ENCODE peak calls at places on chromosomes 1 and 21, in ten cellular contexts. K is lower lobe of right lung; N is colonic mucosa; F is H9; W is CD4-positive, alpha-beta T cell; I is HL-60; J is GM06990; V is keratinocyte; E is heart right ventricle; B is cardiac muscle cell. H is an unnamed sample. For H3K27me3, the result is how much of the 10 kb centered on the place peaks cover.

GRCh38 chr1:204979891-204980649 is 62.9 kb upstream of the CNTN2 start:
- DNase-seq in K (no peak), N (no peak), F (no peak), W (no peak), I (no peak), J (no peak), V (no peak), E (no peak), B (no peak), H (no peak)

GRCh38 chr1:86776108-86776507 is 71.7 kb downstream of the SH3GLB1 start:
- DNase-seq in K (no peak), N (no peak), F (no peak), W (no peak), I (no peak), J (no peak), V (no peak), E (no peak), B (peak), H (no peak)

GRCh38 chr1:8969937-8970336 is 24.3 kb downstream of the CA6 start:
- DNase-seq in K (no peak), N (no peak), F (no peak), W (peak), I (no peak), J (no peak), V (no peak), E (no peak), B (no peak), H (no peak)

GRCh38 chr1:205285391-205286101 is 36.0 kb downstream of the NUAK2 start:
- DNase-seq in K (no peak), N (no peak), F (no peak), W (peak), I (peak), J (peak), V (no peak), E (no peak), B (peak), H (no peak)

GRCh38 chr1:960371-961131 is at the start of gene KLHL17:
- DNase-seq in K (peak), N (peak), F (peak), W (peak), I (peak), J (peak), V (no peak), E (peak), B (peak), H (peak)

GRCh38 chr1:151898519-151898991 is 10.8 kb downstream of the THEM4 start:
- DNase-seq in K (no peak), N (peak), F (no peak), W (peak), I (no peak), J (no peak), V (no peak), E (peak), B (peak), H (no peak)

GRCh38 chr1:61659061-61659460 is 65.9 kb downstream of the TM2D1 start:
- DNase-seq in K (no peak), N (no peak), F (no peak), W (no peak), I (no peak), J (no peak), V (no peak), E (no peak), B (no peak), H (no peak)

GRCh38 chr1:56820755-56821461 is 1.7 kb upstream of the FYB2 start:
- DNase-seq in K (peak), N (peak), F (peak), W (peak), I (peak), J (peak), V (no peak), E (peak), B (peak), H (peak)

GRCh38 chr1:230796626-230797025 is 49.4 kb downstream of the CAPN9 start:
- DNase-seq in K (no peak), N (no peak), F (no peak), W (no peak), I (no peak), J (no peak), V (no peak), E (no peak), B (no peak), H (no peak)

GRCh38 chr1:83942914-83943313 is 56.0 kb downstream of the TTLL7 start:
- DNase-seq in K (no peak), N (no peak), F (no peak), W (no peak), I (no peak), J (no peak), V (peak), E (no peak), B (peak), H (no peak)

DNA sequence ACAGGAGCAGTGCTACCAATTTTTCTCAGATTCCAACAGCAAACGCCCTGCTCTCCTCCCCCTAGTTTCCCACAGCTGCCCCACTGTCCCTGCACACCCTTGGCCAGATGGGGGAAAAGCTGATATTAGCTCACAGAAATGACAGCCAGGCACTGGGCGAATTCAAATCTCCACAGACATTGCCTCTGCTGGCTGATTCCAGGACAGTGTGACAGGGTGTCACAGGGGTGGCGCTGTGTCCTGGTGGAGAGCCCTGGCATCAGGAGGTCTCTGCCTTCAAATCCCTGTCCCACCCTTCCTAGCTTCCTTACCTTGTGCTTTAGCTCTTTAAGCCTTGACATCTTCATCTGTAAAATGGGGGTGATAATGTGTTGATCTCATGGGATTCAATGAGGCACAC is 10.4 kb downstream of the OLIG1 start:
- DNase-seq in K (no peak), N (no peak), F (no peak), W (no peak), I (no peak), J (no peak), V (no peak), E (no peak), B (no peak), H (no peak)
- TF ChIP-seq CTCF in K (no peak), N (no peak), F (no peak), W (no peak), I (no peak), J (no peak), V (no peak), E (no peak), B (no peak), H (no peak)

GRCh38 chr1:85001742-85002141 is 4.8 kb upstream of the MCOLN2 start:
- DNase-seq in K (no peak), N (no peak), F (no peak), W (no peak), I (no peak), J (no peak), V (no peak), E (no peak), B (no peak), H (no peak)
- H3K27me3 ChIP-seq in K (under half), N (under half), F (under half), W (under half), I (under half), J (under half), V (under half), E (half or more), B (half or more), H (under half)

DNA sequence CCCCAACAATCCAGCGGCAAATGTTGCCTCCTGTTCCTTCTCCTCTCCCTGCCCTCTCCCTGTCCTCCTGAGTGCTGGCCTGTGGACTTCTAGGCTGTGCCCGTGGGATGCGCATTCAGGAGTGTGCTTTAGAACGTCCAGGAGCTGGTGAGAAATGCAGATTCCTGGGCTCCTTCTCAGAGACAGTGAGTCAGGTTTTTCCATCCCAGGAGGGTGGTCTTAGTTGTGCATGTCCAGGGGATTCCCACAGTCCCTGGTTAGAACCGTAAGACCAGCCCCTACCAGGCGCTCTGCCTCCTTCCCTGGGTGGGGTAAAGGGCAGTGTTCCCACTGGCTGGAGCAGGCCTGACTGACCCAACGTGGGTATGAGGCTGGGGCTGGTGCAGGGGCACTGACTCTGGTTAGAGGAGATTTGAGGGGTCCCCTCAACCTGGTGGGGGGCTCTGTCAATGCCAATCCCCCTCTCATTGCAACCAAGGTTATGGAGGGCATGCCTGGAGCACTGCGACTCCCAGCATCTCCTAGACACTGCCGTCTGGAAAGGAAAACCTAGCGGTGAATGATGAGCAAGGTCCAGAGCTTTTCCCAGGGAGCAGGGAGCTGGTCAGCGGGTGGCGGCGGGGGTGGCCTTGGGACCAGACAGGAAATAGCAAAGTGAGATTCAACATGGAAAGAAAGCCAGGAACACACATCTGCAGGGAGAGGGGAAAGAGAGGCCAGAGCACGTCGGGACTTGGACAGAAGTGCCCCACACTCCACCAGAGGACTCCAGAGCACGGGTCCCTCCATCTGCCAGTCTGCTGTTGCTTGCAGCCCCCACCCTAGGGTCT is 38.6 kb downstream of the HSPG2 start:
- DNase-seq in K (no peak), N (no peak), F (no peak), W (no peak), I (no peak), J (no peak), V (no peak), E (no peak), B (peak), H (no peak)
- TF ChIP-seq CTCF in K (no peak), N (no peak), F (no peak), W (no peak), I (no peak), J (no peak), V (no peak), E (no peak), B (no peak), H (no peak)

DNA sequence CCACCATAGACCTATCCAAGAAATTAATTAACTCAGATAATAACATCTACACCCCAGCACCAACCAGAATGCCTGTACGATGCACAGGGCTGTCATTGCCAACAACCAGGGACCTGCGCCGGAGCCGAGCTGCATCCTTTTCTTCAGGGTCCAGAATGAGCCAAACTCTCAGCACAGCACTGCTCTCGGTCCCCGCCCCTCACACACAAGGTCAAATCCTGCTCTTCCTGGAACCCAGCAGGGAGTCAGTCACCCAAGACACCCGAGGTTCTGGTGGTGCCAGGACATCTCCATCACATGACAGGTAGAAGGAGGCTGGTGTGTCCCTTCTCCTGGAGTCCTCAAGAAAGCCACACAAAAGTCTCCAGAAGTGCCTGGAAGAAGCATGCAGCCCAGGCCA is 31.9 kb downstream of the NPHP4 start:
- DNase-seq in K (no peak), N (no peak), F (no peak), W (no peak), I (no peak), J (no peak), V (no peak), E (no peak), B (no peak), H (no peak)
- H3K27me3 ChIP-seq in K (under half), N (under half), F (under half), W (under half), I (under half), J (under half), V (under half), E (under half), B (under half), H (under half)

GRCh38 chr1:211543003-211543402 is 36.0 kb downstream of the SLC30A1 start:
- DNase-seq in K (no peak), N (no peak), F (no peak), W (no peak), I (no peak), J (no peak), V (no peak), E (no peak), B (no peak), H (no peak)
- TF ChIP-seq CTCF in K (no peak), N (no peak), F (no peak), W (no peak), I (no peak), J (no peak), V (no peak), E (no peak), B (no peak), H (no peak)

GRCh38 chr1:37764888-37765441 is at the start of gene EPHA10:
- DNase-seq in K (no peak), N (peak), F (peak), W (no peak), I (no peak), J (no peak), V (no peak), E (no peak), B (no peak), H (no peak)

GRCh38 chr1:37759451-37759850 is 5.5 kb downstream of the EPHA10 start:
- DNase-seq in K (no peak), N (no peak), F (no peak), W (no peak), I (no peak), J (no peak), V (no peak), E (no peak), B (no peak), H (no peak)

GRCh38 chr1:37763791-37764741 is 854 bp downstream of the EPHA10 start:
- DNase-seq in K (no peak), N (peak), F (peak), W (no peak), I (peak), J (no peak), V (no peak), E (no peak), B (peak), H (peak)

GRCh38 chr1:37761416-37762095 is 3.4 kb downstream of the EPHA10 start:
- DNase-seq in K (no peak), N (no peak), F (no peak), W (no peak), I (no peak), J (no peak), V (no peak), E (no peak), B (no peak), H (no peak)

GRCh38 chr1:37762516-37762915 is 2.4 kb downstream of the EPHA10 start:
- DNase-seq in K (no peak), N (no peak), F (no peak), W (no peak), I (no peak), J (no peak), V (no peak), E (no peak), B (no peak), H (no peak)
- H3K27me3 ChIP-seq in K (half or more), N (under half), F (under half), W (half or more), I (under half), J (under half), V (half or more), E (half or more), B (half or more), H (under half)